ENCODE peak calls at places on chromosomes 16 and 17, in ten cellular contexts. L, O, C, F, Y, N, V, J, A and B are unnamed samples.

GRCh38 chr17:37698132-37698615 is 46.7 kb downstream of the HNF1B start:
- DNase-seq in C (no peak), V (no peak), O (no peak), N (peak; percentile 59), A (no peak), Y (no peak), F (no peak), J (no peak), L (no peak), B (no peak)

GRCh38 chr16:35753559-35754390 is 2294.4 kb downstream of the TP53TG3F start:
- DNase-seq in Y (no peak), C (no peak), O (no peak), V (no peak), A (no peak), F (no peak), N (no peak), L (no peak), J (no peak), B (no peak)

GRCh38 chr17:57424777-57425188 is 168.5 kb downstream of the MSI2 start:
- DNase-seq in O (no peak), Y (no peak), L (no peak), F (no peak), A (no peak), C (no peak), J (no peak), N (no peak), V (no peak), B (no peak)

GRCh38 chr17:79844869-79845600 is 5.8 kb upstream of the CBX4 start:
- DNase-seq in L (peak; percentile 60), A (peak; percentile 85), V (no peak), Y (peak; percentile 56), F (no peak), N (peak; percentile 58), C (peak; percentile 27), J (no peak), O (peak; percentile 46), B (peak; percentile 31)

GRCh38 chr16:58485184-58485887 is 14.6 kb upstream of the NDRG4 start:
- DNase-seq in J (no peak), C (no peak), V (no peak), N (no peak), A (no peak), O (no peak), L (no peak), F (no peak), Y (no peak), B (no peak)

GRCh38 chr16:23270654-23271053 is 31.4 kb upstream of the SCNN1B start:
- DNase-seq in J (no peak), N (no peak), O (no peak), V (no peak), A (no peak), C (no peak), Y (no peak), F (no peak), L (no peak), B (no peak)

GRCh38 chr16:57252148-57252721 is 7.2 kb downstream of the ARL2BP start:
- DNase-seq in A (no peak), C (no peak), Y (peak; percentile 50), J (no peak), V (no peak), O (no peak), N (no peak), F (no peak), L (no peak), B (no peak)

GRCh38 chr17:20189322-20189721 is 180.2 kb downstream of the SPECC1 start:
- DNase-seq in L (no peak), V (no peak), A (peak; percentile 47), F (no peak), J (no peak), N (peak; percentile 64), O (peak; percentile 50), Y (no peak), C (peak; percentile 90), B (peak; percentile 75)

GRCh38 chr17:83203472-83204221 is 124.2 kb downstream of the METRNL start:
- DNase-seq in J (peak; percentile 45), O (no peak), V (no peak), Y (no peak), F (peak; percentile 14), A (no peak), C (no peak), N (peak; percentile 44), L (peak; percentile 25), B (no peak)

GRCh38 chr17:76414334-76415295 is 30.2 kb downstream of the SPHK1 start:
- DNase-seq in Y (peak; percentile 51), A (peak; percentile 21), J (peak; percentile 48), C (peak; percentile 37), L (peak; percentile 79), V (no peak), N (peak; percentile 51), O (peak; percentile 72), F (peak; percentile 36), B (peak; percentile 67)

GRCh38 chr16:30777591-30778297 is 9.3 kb downstream of the ZNF629 start:
- DNase-seq in J (no peak), C (no peak), Y (no peak), N (peak; percentile 20), O (no peak), A (no peak), F (no peak), L (no peak), V (no peak), B (no peak)

GRCh38 chr16:48420437-48420836 is 35.2 kb upstream of the SIAH1 start:
- DNase-seq in V (no peak), C (no peak), A (no peak), J (no peak), N (no peak), F (no peak), L (no peak), O (no peak), Y (no peak), B (no peak)

GRCh38 chr17:61247438-61247837 is 152.2 kb upstream of the TBX2 start:
- DNase-seq in J (no peak), O (no peak), V (no peak), A (no peak), N (peak; percentile 32), L (no peak), Y (no peak), C (no peak), F (peak; percentile 31), B (no peak)

GRCh38 chr17:74750327-74751069 is 2.1 kb downstream of the NHERF1 start:
- DNase-seq in Y (peak; percentile 93), F (no peak), V (no peak), N (no peak), A (no peak), J (no peak), O (peak; percentile 75), L (peak; percentile 80), C (peak; percentile 57), B (peak; percentile 52)

DNA sequence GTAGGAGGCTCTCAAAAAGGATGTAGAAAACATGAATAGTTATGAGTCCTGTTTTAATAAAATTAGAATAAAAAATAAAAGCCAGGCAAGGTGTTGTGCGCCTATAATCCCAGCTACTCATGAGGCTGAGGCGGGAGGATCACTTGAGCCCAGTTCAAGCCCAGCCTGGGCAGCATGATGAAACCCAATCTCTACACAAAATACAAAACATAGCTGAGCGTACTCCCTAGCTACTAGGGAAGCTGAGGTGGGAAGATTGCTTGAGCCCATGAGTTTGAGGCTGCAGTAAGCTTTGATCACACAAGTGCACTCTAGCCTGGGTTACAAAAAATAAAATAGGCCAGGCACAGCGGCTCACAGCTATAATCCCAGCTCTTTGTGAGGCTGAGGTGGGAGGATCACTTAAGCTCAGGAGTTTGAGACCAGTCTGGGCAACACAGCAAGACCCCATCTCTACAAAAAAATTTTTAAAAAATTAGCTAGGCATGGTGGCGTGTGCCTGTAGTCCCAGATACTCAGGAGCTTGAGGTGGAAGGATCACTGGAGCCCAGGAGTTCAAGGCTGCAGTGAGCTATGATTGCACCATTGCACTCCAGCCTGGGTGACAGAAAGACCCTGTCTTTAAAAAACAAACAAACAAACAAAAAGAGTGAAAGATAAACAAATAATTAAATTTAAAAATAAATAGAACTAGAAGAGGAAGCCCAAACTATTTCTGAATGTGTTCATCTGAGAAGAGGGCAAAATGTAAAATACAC is 17.2 kb upstream of the PRM1 start:
- DNase-seq in V (no peak), N (no peak), C (no peak), F (no peak), J (no peak), O (no peak), L (no peak), Y (no peak), A (no peak), B (no peak)
- H3K27ac ChIP-seq in V (no peak overlapping the region), N (no peak overlapping the region), C (no peak overlapping the region), F (peak overlapping the region; percentile 6), J (no peak overlapping the region), O (no peak overlapping the region), L (peak overlapping the region; percentile 73), Y (peak overlapping the region; percentile 62), A (no peak overlapping the region), B (no peak overlapping the region)

GRCh38 chr17:3961564-3962047 is 2.6 kb downstream of the ATP2A3 start:
- DNase-seq in J (no peak), N (no peak), A (no peak), O (no peak), L (no peak), F (no peak), Y (no peak), V (no peak), C (no peak), B (no peak)

GRCh38 chr17:3958200-3958599 is 6.0 kb downstream of the ATP2A3 start:
- DNase-seq in O (no peak), C (no peak), A (no peak), Y (no peak), F (no peak), V (no peak), N (no peak), J (no peak), L (no peak), B (no peak)

GRCh38 chr17:3959295-3959899 is 4.8 kb downstream of the ATP2A3 start:
- DNase-seq in L (peak; percentile 66), O (no peak), C (no peak), V (peak; percentile 43), A (no peak), N (peak; percentile 55), J (no peak), F (no peak), Y (peak; percentile 42), B (no peak)

GRCh38 chr17:3960764-3961163 is 3.5 kb downstream of the ATP2A3 start:
- DNase-seq in L (no peak), C (no peak), A (no peak), V (no peak), N (peak; percentile 34), F (no peak), O (peak; percentile 95), Y (no peak), J (no peak), B (no peak)

GRCh38 chr17:3959921-3960601 is 4.2 kb downstream of the ATP2A3 start:
- DNase-seq in J (no peak), O (no peak), V (no peak), C (no peak), A (no peak), L (no peak), N (no peak), F (no peak), Y (no peak), B (no peak)
- H3K27ac ChIP-seq in J (no peak overlapping the region), O (peak overlapping the region; percentile 78), V (no peak overlapping the region), C (no peak overlapping the region), A (no peak overlapping the region), L (peak overlapping the region; percentile 74), N (no peak overlapping the region), F (no peak overlapping the region), Y (peak overlapping the region; percentile 37), B (no peak overlapping the region)

GRCh38 chr17:14331200-14331981 is 30.5 kb downstream of the HS3ST3B1 start:
- DNase-seq in O (no peak), F (no peak), L (no peak), V (no peak), C (no peak), A (peak; percentile 85), J (no peak), N (no peak), Y (no peak), B (no peak)
- H3K27ac ChIP-seq in O (no peak overlapping the region), F (no peak overlapping the region), L (peak overlapping the region; percentile 14), V (no peak overlapping the region), C (no peak overlapping the region), A (peak overlapping the region; percentile 92), J (no peak overlapping the region), N (peak overlapping the region; percentile 70), Y (no peak overlapping the region), B (no peak overlapping the region)

GRCh38 chr16:66650707-66651473 is 45.7 kb downstream of the CMTM4 start:
- DNase-seq in V (peak; percentile 55), C (peak; percentile 85), O (peak; percentile 85), F (peak; percentile 65), A (peak; percentile 89), J (peak; percentile 79), N (peak; percentile 87), L (peak; percentile 78), Y (peak; percentile 78), B (peak; percentile 51)
- H3K27ac ChIP-seq in V (no peak overlapping the region), C (peak overlapping the region; percentile 79), O (no peak overlapping the region), F (no peak overlapping the region), A (no peak overlapping the region), J (no peak overlapping the region), N (no peak overlapping the region), L (peak overlapping the region; percentile 47), Y (no peak overlapping the region), B (peak overlapping the region; percentile 46)